ENCODE peak calls at places on chromosomes 12 and 14, in six cellular contexts. One of them, this sample, is unnamed.

GRCh38 chr12:49683604-49684309 is 23.4 kb downstream of the FMNL3 start:
- DNase-seq in stimulated activated CD4-positive, alpha-beta T cell treated with anti-CD3 and anti-CD28 coated beads, TNF-alpha, amount 100 ng/mL, for 1 hour: no peak
- DNase-seq in ELF-1: no peak
- DNase-seq in activated naive CD8-positive, alpha-beta T cell treated with anti-CD3 and anti-CD28 coated beads for 36 hours: no peak
- DNase-seq in hypothalamus: no peak
- DNase-seq in iPS-NIHi11: no peak
- DNase-seq in this sample: no peak

GRCh38 chr12:62654558-62655241 is 188.1 kb downstream of the MON2 start:
- DNase-seq in stimulated activated CD4-positive, alpha-beta T cell treated with anti-CD3 and anti-CD28 coated beads, TNF-alpha, amount 100 ng/mL, for 1 hour: no peak
- DNase-seq in ELF-1: peak; percentile 60
- DNase-seq in activated naive CD8-positive, alpha-beta T cell treated with anti-CD3 and anti-CD28 coated beads for 36 hours: no peak
- DNase-seq in hypothalamus: no peak
- DNase-seq in iPS-NIHi11: no peak
- DNase-seq in this sample: no peak

GRCh38 chr12:85835810-85836715 is at the start of gene RASSF9:
- DNase-seq in stimulated activated CD4-positive, alpha-beta T cell treated with anti-CD3 and anti-CD28 coated beads, TNF-alpha, amount 100 ng/mL, for 1 hour: no peak
- DNase-seq in ELF-1: peak; percentile 67
- DNase-seq in activated naive CD8-positive, alpha-beta T cell treated with anti-CD3 and anti-CD28 coated beads for 36 hours: no peak
- DNase-seq in hypothalamus: no peak
- DNase-seq in iPS-NIHi11: peak; percentile 19
- DNase-seq in this sample: no peak

GRCh38 chr12:52126605-52127578 is 47.4 kb downstream of the SMIM41 start:
- DNase-seq in stimulated activated CD4-positive, alpha-beta T cell treated with anti-CD3 and anti-CD28 coated beads, TNF-alpha, amount 100 ng/mL, for 1 hour: no peak
- DNase-seq in ELF-1: no peak
- DNase-seq in activated naive CD8-positive, alpha-beta T cell treated with anti-CD3 and anti-CD28 coated beads for 36 hours: no peak
- DNase-seq in hypothalamus: no peak
- DNase-seq in iPS-NIHi11: peak; percentile 26
- DNase-seq in this sample: no peak

GRCh38 chr12:29782821-29783772 is 645 bp downstream of the TMTC1 start:
- DNase-seq in stimulated activated CD4-positive, alpha-beta T cell treated with anti-CD3 and anti-CD28 coated beads, TNF-alpha, amount 100 ng/mL, for 1 hour: no peak
- DNase-seq in ELF-1: peak; percentile 68
- DNase-seq in activated naive CD8-positive, alpha-beta T cell treated with anti-CD3 and anti-CD28 coated beads for 36 hours: no peak
- DNase-seq in hypothalamus: peak; percentile 16
- DNase-seq in iPS-NIHi11: peak; percentile 69
- DNase-seq in this sample: no peak

GRCh38 chr12:106115450-106115849 is 23.3 kb downstream of the NUAK1 start:
- DNase-seq in stimulated activated CD4-positive, alpha-beta T cell treated with anti-CD3 and anti-CD28 coated beads, TNF-alpha, amount 100 ng/mL, for 1 hour: no peak
- DNase-seq in ELF-1: no peak
- DNase-seq in activated naive CD8-positive, alpha-beta T cell treated with anti-CD3 and anti-CD28 coated beads for 36 hours: no peak
- DNase-seq in hypothalamus: no peak
- DNase-seq in iPS-NIHi11: no peak
- DNase-seq in this sample: no peak

GRCh38 chr12:55850893-55851292 is 8.2 kb upstream of the MMP19 start:
- DNase-seq in stimulated activated CD4-positive, alpha-beta T cell treated with anti-CD3 and anti-CD28 coated beads, TNF-alpha, amount 100 ng/mL, for 1 hour: no peak
- DNase-seq in ELF-1: peak; percentile 26
- DNase-seq in activated naive CD8-positive, alpha-beta T cell treated with anti-CD3 and anti-CD28 coated beads for 36 hours: no peak
- DNase-seq in hypothalamus: no peak
- DNase-seq in iPS-NIHi11: no peak
- DNase-seq in this sample: no peak

GRCh38 chr14:68663385-68664076 is 129.3 kb downstream of the ZFP36L1 start:
- DNase-seq in stimulated activated CD4-positive, alpha-beta T cell treated with anti-CD3 and anti-CD28 coated beads, TNF-alpha, amount 100 ng/mL, for 1 hour: no peak
- DNase-seq in ELF-1: no peak
- DNase-seq in activated naive CD8-positive, alpha-beta T cell treated with anti-CD3 and anti-CD28 coated beads for 36 hours: peak; percentile 44
- DNase-seq in hypothalamus: no peak
- DNase-seq in iPS-NIHi11: no peak
- DNase-seq in this sample: no peak

GRCh38 chr14:92729632-92730358 is 18.6 kb downstream of the LGMN start:
- DNase-seq in stimulated activated CD4-positive, alpha-beta T cell treated with anti-CD3 and anti-CD28 coated beads, TNF-alpha, amount 100 ng/mL, for 1 hour: no peak
- DNase-seq in ELF-1: no peak
- DNase-seq in activated naive CD8-positive, alpha-beta T cell treated with anti-CD3 and anti-CD28 coated beads for 36 hours: peak; percentile 42
- DNase-seq in hypothalamus: no peak
- DNase-seq in iPS-NIHi11: no peak
- DNase-seq in this sample: no peak